ENCODE peak calls at places on chromosomes 4 and X, in eight cellular contexts. R is astrocyte, L is fibroblast of lung, T is GM12865, C is PC-3, K is HepG2, V is body of pancreas, I is GM06990. W is an unnamed sample.

GRCh38 chr4:69718376-69719293 is 41.8 kb downstream of the SULT1B1 start:
- DNase-seq in K (no peak), R (peak), I (no peak), T (no peak), V (no peak), C (peak), L (peak), W (no peak)

GRCh38 chr4:8297691-8298485 is 28.3 kb downstream of the HTRA3 start:
- DNase-seq in V (peak), C (no peak), L (no peak), I (no peak), R (no peak), K (no peak), T (no peak), W (no peak)

GRCh38 chrX:70592091-70592490 is 147.5 kb downstream of the DLG3 start:
- DNase-seq in V (no peak), K (no peak), T (no peak), R (peak), C (peak), L (peak), I (no peak), W (peak)

GRCh38 chrX:12115377-12115776 is 22.9 kb upstream of the FRMPD4 start:
- DNase-seq in V (no peak), I (no peak), L (no peak), C (peak), T (no peak), K (no peak), R (no peak), W (no peak)

GRCh38 chrX:47242321-47242720 is 9.5 kb downstream of the USP11 start:
- DNase-seq in K (no peak), R (no peak), V (no peak), L (no peak), C (no peak), I (no peak), T (no peak), W (no peak)

GRCh38 chr4:44760142-44760898 is 34.0 kb upstream of the GNPDA2 start:
- DNase-seq in R (peak), I (no peak), L (peak), V (no peak), K (peak), T (peak), C (peak), W (peak)

GRCh38 chr4:10623241-10623640 is 61.3 kb downstream of the CLNK start:
- DNase-seq in K (no peak), C (peak), L (peak), V (no peak), R (peak), T (no peak), I (no peak), W (no peak)

GRCh38 chr4:161554372-161554990 is 609.3 kb downstream of the FSTL5 start:
- DNase-seq in L (peak), I (no peak), V (no peak), C (peak), K (no peak), R (peak), T (peak), W (peak)

GRCh38 chr4:124262211-124263179 is 450.0 kb downstream of the ANKRD50 start:
- DNase-seq in I (no peak), V (peak), C (peak), R (peak), K (peak), L (peak), T (peak), W (peak)

GRCh38 chr4:142881331-142881730 is 35.2 kb upstream of the INPP4B start:
- DNase-seq in V (no peak), K (no peak), C (no peak), I (no peak), T (no peak), R (no peak), L (no peak), W (no peak)

GRCh38 chr4:107037188-107037587 is 1.1 kb upstream of the DKK2 start:
- DNase-seq in T (no peak), I (no peak), L (no peak), C (peak), K (no peak), R (peak), V (peak), W (peak)

GRCh38 chrX:55488559-55489314 is 911 bp downstream of the USP51 start:
- DNase-seq in T (peak), K (no peak), L (peak), I (peak), V (peak), R (peak), C (peak), W (peak)

GRCh38 chr4:47287735-47288134 is 175.8 kb downstream of the COMMD8 start:
- DNase-seq in L (peak), C (peak), T (peak), V (no peak), K (no peak), I (no peak), R (peak), W (peak)

GRCh38 chr4:139919513-139919912 is 234.5 kb downstream of the MAML3 start:
- DNase-seq in I (no peak), V (peak), L (peak), T (no peak), C (no peak), K (no peak), R (peak), W (peak)

GRCh38 chrX:103063191-103063845 is 653 bp downstream of the BEX1 start:
- DNase-seq in K (peak), V (peak), C (peak), I (no peak), T (no peak), L (peak), R (peak), W (peak)

GRCh38 chrX:10579753-10580060 is 40.7 kb downstream of the MID1 start:
- DNase-seq in V (no peak), K (no peak), T (no peak), L (peak), I (no peak), C (no peak), R (peak), W (no peak)

GRCh38 chr4:71729856-71730255 is 54.0 kb downstream of the GC start:
- DNase-seq in C (no peak), K (no peak), T (no peak), R (no peak), I (no peak), L (no peak), V (no peak), W (no peak)

GRCh38 chrX:29318051-29318450 is 730.8 kb downstream of the IL1RAPL1 start:
- DNase-seq in T (no peak), C (no peak), L (peak), I (no peak), K (no peak), R (peak), V (no peak), W (peak)

GRCh38 chrX:102546818-102547493 is 30.4 kb upstream of the TMSB15A start:
- DNase-seq in K (no peak), T (no peak), I (peak), L (peak), C (no peak), R (no peak), V (no peak), W (no peak)

GRCh38 chr4:78058591-78059523 is 1.7 kb downstream of the FRAS1 start:
- DNase-seq in T (no peak), C (peak), K (peak), L (peak), R (peak), V (peak), I (peak), W (peak)

GRCh38 chr4:177907736-177908424 is 465.6 kb upstream of the AGA start:
- DNase-seq in R (no peak), L (peak), I (no peak), K (no peak), V (no peak), T (no peak), C (no peak), W (no peak)

GRCh38 chr4:76716658-76717057 is 181.3 kb downstream of the SOWAHB start:
- DNase-seq in T (no peak), I (no peak), L (no peak), V (no peak), K (no peak), R (no peak), C (no peak), W (no peak)

GRCh38 chrX:129777218-129777768 is 2.5 kb upstream of the SASH3 start:
- DNase-seq in V (no peak), I (peak), L (no peak), K (peak), C (peak), T (peak), R (no peak), W (no peak)

GRCh38 chrX:30851459-30851858 is 37.6 kb downstream of the TAB3 start:
- DNase-seq in T (no peak), V (no peak), R (no peak), L (no peak), K (no peak), C (no peak), I (no peak), W (no peak)

GRCh38 chr4:184400891-184401290 is 73.5 kb downstream of the IRF2 start:
- DNase-seq in K (no peak), L (no peak), T (no peak), C (no peak), I (no peak), R (peak), V (no peak), W (no peak)

GRCh38 chrX:143988356-143988755 is 104.5 kb downstream of the UBE2NL start:
- DNase-seq in L (no peak), V (no peak), K (no peak), C (no peak), T (no peak), I (no peak), R (no peak), W (no peak)

GRCh38 chrX:153778684-153779101 is 2.1 kb upstream of the SRPK3 start:
- DNase-seq in I (no peak), L (no peak), K (no peak), V (no peak), T (no peak), R (no peak), C (no peak), W (no peak)
- TF ChIP-seq CTCF in I (peak), L (no peak), K (no peak), V (no peak), T (peak), R (no peak), C (peak), W (peak)

DNA sequence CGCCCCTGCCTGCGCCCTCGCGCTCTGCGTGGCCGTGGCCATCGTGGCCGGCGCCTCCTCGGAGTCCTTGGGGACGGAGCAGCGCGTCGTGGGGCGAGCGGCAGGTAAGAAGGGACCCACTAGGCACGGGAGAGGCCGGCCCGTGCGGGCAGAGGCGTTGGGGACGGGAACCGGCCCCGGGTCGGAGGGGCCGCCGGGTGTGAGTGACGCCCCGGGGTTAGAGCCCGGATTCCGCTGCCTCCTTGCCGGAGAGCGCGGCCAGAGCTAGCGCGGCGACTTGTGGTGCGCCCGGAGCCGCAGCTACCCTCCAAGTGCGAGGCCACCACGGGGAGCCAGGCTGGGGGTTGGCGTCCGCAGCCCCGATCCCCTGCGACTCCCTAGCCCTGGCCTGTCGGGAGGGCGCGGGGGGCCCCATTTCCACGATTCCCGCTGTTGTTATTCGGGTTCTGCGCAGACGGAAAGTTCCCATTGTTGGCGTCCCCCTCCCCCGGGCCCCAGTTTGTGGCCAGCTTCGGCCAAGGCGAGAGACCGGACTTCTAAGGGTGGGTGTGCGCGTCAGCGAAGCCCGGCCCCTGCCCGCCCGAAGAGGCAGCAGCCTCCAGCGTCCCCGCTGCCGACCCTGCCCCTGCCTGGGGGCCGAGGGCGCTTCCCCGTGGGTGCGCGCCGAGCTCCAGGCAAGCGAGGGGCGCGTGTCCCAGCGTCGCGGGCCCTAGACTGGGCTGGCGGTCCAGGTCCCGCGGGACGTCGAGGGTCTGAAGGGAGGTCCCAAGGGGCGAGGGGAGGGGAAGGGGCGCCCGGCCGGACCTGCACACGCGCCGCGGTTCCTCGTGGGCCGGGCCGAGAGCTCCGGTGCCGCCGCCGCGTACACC is 1.1 kb downstream of the FGFR3 start:
- DNase-seq in I (no peak), L (no peak), R (no peak), V (no peak), C (no peak), K (no peak), T (no peak), W (no peak)
- H3K4me3 ChIP-seq in I (no peak), L (no peak), R (peak), V (peak), C (no peak), K (peak), T (no peak), W (no peak)

DNA sequence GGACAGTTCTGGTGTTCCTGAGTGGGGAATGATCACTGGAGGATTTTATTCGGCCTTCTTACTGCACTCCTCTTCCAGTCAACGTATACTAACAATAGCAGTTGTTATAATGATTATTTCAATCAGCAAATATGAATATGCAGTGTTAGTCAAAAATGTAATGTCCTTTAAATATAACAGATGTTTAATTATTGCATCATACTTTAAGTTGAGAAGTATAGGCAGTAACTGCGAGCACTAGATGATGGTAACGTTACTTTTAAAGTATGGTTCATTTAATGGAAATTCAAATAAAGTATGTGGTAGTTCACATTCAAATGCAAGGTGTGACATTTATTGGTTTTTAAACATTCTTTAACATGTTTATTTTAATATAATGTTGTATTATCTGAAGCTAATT is 5.5 kb upstream of the BLTP1 start:
- DNase-seq in L (no peak), I (no peak), R (no peak), K (no peak), C (no peak), T (no peak), V (no peak), W (no peak)
- TF ChIP-seq CTCF in L (no peak), I (no peak), R (no peak), K (no peak), C (no peak), T (no peak), V (no peak), W (no peak)

GRCh38 chr4:127618427-127618826 is 14.3 kb upstream of the INTU start:
- DNase-seq in K (no peak), I (no peak), T (no peak), R (no peak), L (no peak), V (no peak), C (no peak), W (no peak)
- H3K4me3 ChIP-seq in K (no peak), I (no peak), T (no peak), R (no peak), L (no peak), V (no peak), C (no peak), W (no peak)

GRCh38 chr4:43556262-43556661 is 663.7 kb downstream of the GRXCR1 start:
- DNase-seq in T (no peak), L (no peak), C (no peak), K (no peak), I (no peak), V (no peak), R (no peak), W (no peak)

GRCh38 chr4:43547560-43547959 is 655.0 kb downstream of the GRXCR1 start:
- DNase-seq in K (no peak), R (no peak), L (no peak), V (no peak), I (no peak), T (no peak), C (no peak), W (no peak)

DNA sequence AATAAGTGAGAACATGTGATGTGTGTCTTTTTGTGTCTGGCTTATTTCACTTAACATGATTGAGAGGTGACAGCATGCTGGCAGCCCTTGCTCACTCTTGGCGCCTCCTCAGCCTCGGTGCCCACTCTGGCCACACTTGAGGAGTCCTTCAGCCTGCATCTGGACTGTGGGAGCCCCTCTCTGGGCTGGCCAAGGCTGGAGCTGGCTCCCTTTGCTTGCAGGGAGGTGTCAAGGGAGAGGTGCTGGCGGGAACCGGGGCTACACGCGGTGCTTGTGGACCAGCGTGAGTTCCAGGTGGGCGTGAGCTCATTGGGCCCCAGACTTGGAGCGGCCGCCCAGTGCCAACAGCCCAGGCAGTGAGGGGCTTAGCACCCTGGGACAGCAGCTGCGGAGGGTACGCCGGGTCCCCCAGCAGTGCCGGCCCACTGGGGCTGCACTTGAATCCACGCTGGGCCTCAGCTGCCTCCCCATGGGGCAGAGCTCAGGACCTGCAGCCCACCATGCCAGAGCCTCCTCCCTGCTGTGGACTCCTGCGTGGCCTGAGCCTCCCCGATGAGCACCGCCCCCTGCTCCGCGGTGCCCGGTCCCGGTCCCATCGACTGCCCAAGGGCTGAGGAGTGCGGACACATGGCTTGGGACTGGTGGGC is 658.6 kb downstream of the GRXCR1 start:
- DNase-seq in L (no peak), V (no peak), R (no peak), T (no peak), C (no peak), K (no peak), I (no peak), W (no peak)
- TF ChIP-seq CTCF in L (no peak), V (no peak), R (no peak), T (no peak), C (no peak), K (no peak), I (no peak), W (no peak)

DNA sequence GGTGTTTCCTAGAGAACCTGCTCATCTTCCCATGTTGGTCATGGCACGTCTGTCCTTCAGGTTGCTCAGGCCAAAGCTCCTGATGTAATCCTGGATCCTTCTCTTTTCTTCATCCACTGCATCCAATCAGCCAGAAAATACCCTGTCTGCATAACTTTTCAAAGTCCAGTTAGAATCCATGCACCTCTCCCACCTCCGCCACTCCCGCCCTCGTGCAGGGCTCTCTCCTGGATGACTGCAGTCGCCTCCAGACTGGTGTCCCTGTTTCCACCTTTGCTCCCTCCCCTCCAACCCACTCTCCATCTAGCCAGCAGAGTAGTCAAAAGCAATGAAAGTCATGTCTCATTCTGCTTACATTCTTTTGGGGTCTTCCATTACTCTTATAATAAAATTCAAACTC is 16.0 kb downstream of the CNGA2 start:
- DNase-seq in R (no peak), I (no peak), V (no peak), C (no peak), T (no peak), K (no peak), L (no peak), W (no peak)
- H3K4me3 ChIP-seq in R (no peak), I (no peak), V (no peak), C (no peak), T (no peak), K (no peak), L (no peak), W (no peak)

GRCh38 chr4:173171098-173171497 is 2.5 kb downstream of the GALNT7 start:
- DNase-seq in I (no peak), V (no peak), K (peak), C (peak), R (no peak), L (peak), T (no peak), W (no peak)
- TF ChIP-seq CTCF in I (peak), V (peak), K (no peak), C (peak), R (peak), L (peak), T (no peak), W (peak)

DNA sequence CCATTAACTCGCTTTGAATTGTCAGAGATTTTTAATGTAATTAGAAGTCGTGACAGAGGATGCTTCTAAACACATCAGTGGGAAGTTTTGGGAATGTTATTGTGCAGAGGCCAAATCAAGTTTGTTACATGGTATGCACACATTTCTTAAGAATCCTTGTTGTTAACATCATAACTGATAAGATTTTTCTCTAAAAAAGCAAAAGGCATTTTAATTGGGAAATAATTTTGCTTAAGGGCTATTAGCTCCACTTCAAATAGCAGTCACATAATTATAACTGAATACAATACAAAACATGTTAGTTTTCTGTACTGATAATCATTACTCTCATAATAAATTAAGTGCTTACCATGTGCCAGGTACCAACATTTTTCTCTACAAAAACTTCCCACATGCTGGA is 90.7 kb upstream of the MYOZ2 start:
- DNase-seq in I (no peak), K (no peak), V (no peak), L (no peak), T (no peak), R (no peak), C (no peak), W (no peak)
- H3K4me3 ChIP-seq in I (no peak), K (no peak), V (no peak), L (no peak), T (no peak), R (no peak), C (no peak), W (no peak)

GRCh38 chr4:67332627-67333026 is 212.7 kb downstream of the CENPC start:
- DNase-seq in T (peak), C (peak), R (no peak), K (peak), V (no peak), L (no peak), I (no peak), W (peak)
- TF ChIP-seq CTCF in T (peak), C (peak), R (peak), K (peak), V (peak), L (peak), I (peak), W (peak)

W was measured in AG10803.